ENCODE peak calls at places on chromosomes 5 and 9, in six cellular contexts. U is ureter, S is HCT116, Z is SW480, E is epithelial cell of esophagus, B is amygdala. D is an unnamed sample.

GRCh38 chr9:76271755-76272154 is 122.5 kb downstream of the RFK start:
- DNase-seq in U (no peak), E (no peak), B (no peak), Z (no peak), S (no peak), D (peak)

GRCh38 chr9:19994296-19994695 is 205.5 kb upstream of the SLC24A2 start:
- DNase-seq in B (no peak), Z (peak), U (no peak), E (peak), S (no peak), D (peak)

GRCh38 chr5:74326571-74327338 is 313.8 kb downstream of the ENC1 start:
- DNase-seq in Z (peak), B (no peak), U (peak), S (peak), E (peak), D (peak)

GRCh38 chr9:134607971-134608370 is 33.6 kb upstream of the COL5A1 start:
- DNase-seq in E (no peak), U (no peak), Z (no peak), S (no peak), B (no peak), D (no peak)

GRCh38 chr5:57698785-57699184 is 216.2 kb upstream of the ACTBL2 start:
- DNase-seq in B (no peak), Z (peak), U (no peak), E (peak), S (peak), D (peak)

GRCh38 chr9:126591922-126592321 is 21.8 kb upstream of the LMX1B start:
- DNase-seq in Z (no peak), U (no peak), S (no peak), E (no peak), B (no peak), D (no peak)

GRCh38 chr5:141196363-141196762 is 3.1 kb upstream of the PCDHB11 start:
- DNase-seq in Z (no peak), S (no peak), U (no peak), B (no peak), E (no peak), D (no peak)

GRCh38 chr5:73642296-73642695 is 16.3 kb downstream of the ARHGEF28 start:
- DNase-seq in E (no peak), Z (no peak), B (no peak), S (no peak), U (no peak), D (no peak)

GRCh38 chr5:1655496-1656270 is 131.9 kb upstream of the LPCAT1 start:
- DNase-seq in E (no peak), Z (no peak), S (no peak), U (no peak), B (no peak), D (no peak)

GRCh38 chr9:106925392-106925791 is 62.4 kb downstream of the ZNF462 start:
- DNase-seq in U (no peak), S (no peak), B (no peak), Z (no peak), E (no peak), D (no peak)

GRCh38 chr9:108640211-108640610 is 215.6 kb downstream of the ACTL7B start:
- DNase-seq in U (no peak), Z (no peak), E (no peak), B (no peak), S (no peak), D (no peak)

GRCh38 chr5:116521173-116521872 is 53.3 kb downstream of the SEMA6A start:
- DNase-seq in B (no peak), Z (no peak), S (no peak), U (no peak), E (peak), D (peak)